ENCODE peak calls at places on chromosomes 16 and 17, in six cellular contexts. Z is HTR-8/SVneo; R is stimulated activated CD4-positive, alpha-beta T cell treated with anti-CD3 and anti-CD28 coated beads, Interleukin-2, amount 100 ng/mL, for 48 hours; P is prostate gland; L is AML-193; N is AG09309. B is an unnamed sample.

GRCh38 chr17:59751955-59752413 is 44.5 kb downstream of the VMP1 start:
- DNase-seq in Z (no peak), P (no peak), R (no peak), N (no peak), L (no peak), B (no peak)

GRCh38 chr16:88985521-88985920 is 8.5 kb upstream of the CBFA2T3 start:
- DNase-seq in Z (no peak), P (no peak), N (no peak), L (no peak), R (no peak), B (no peak)

GRCh38 chr17:73257516-73257915 is 4.2 kb downstream of the CPSF4L start:
- DNase-seq in P (no peak), L (no peak), N (no peak), Z (no peak), R (no peak), B (no peak)

GRCh38 chr17:32174889-32175288 is 32.6 kb downstream of the RHOT1 start:
- DNase-seq in R (no peak), N (no peak), Z (no peak), L (no peak), P (no peak), B (no peak)

GRCh38 chr16:12417830-12418229 is 385.9 kb downstream of the CPPED1 start:
- DNase-seq in R (no peak), Z (no peak), P (no peak), N (no peak), L (no peak), B (no peak)

GRCh38 chr17:57956311-57957119 is 1.3 kb upstream of the CUEDC1 start:
- DNase-seq in N (no peak), R (no peak), P (no peak), L (no peak), Z (no peak), B (peak)

GRCh38 chr17:34980353-34980680 is at the start of gene LIG3:
- DNase-seq in Z (peak), R (peak), L (peak), P (peak), N (peak), B (peak)

GRCh38 chr17:378068-378467 is 25.5 kb upstream of the RPH3AL start:
- DNase-seq in Z (no peak), N (no peak), P (no peak), L (no peak), R (no peak), B (peak)

GRCh38 chr17:68152161-68152571 is 95.7 kb upstream of the AMZ2 start:
- DNase-seq in L (no peak), Z (no peak), P (no peak), R (no peak), N (no peak), B (no peak)

GRCh38 chr16:29701214-29701555 is 22.2 kb downstream of the QPRT start:
- DNase-seq in R (no peak), L (no peak), N (no peak), P (no peak), Z (no peak), B (no peak)

GRCh38 chr17:38542286-38542685 is 63.5 kb downstream of the SRCIN1 start:
- DNase-seq in P (no peak), R (no peak), L (no peak), Z (no peak), N (no peak), B (no peak)

GRCh38 chr17:79476074-79476473 is 134.8 kb downstream of the RBFOX3 start:
- DNase-seq in R (no peak), N (no peak), L (no peak), Z (no peak), P (no peak), B (no peak)

GRCh38 chr16:62638964-62639861 is 603.0 kb upstream of the CDH8 start:
- DNase-seq in R (no peak), P (no peak), Z (no peak), L (no peak), N (no peak), B (no peak)

GRCh38 chr17:9273334-9274118 is 252.2 kb downstream of the NTN1 start:
- DNase-seq in Z (no peak), P (no peak), R (peak), N (no peak), L (no peak), B (no peak)

GRCh38 chr17:81931557-81932332 is 4.2 kb upstream of the MAFG start:
- DNase-seq in Z (no peak), P (no peak), L (no peak), R (no peak), N (no peak), B (no peak)

GRCh38 chr17:79500738-79501533 is 109.9 kb downstream of the RBFOX3 start:
- DNase-seq in P (no peak), Z (no peak), L (no peak), N (no peak), R (no peak), B (no peak)

GRCh38 chr17:40557531-40558299 is 7.6 kb downstream of the CCR7 start:
- DNase-seq in P (no peak), Z (no peak), N (no peak), R (peak), L (no peak), B (peak)

GRCh38 chr17:39018267-39019134 is 51.3 kb upstream of the FBXO47 start:
- DNase-seq in N (no peak), Z (no peak), L (peak), R (peak), P (no peak), B (peak)

B was measured in KBM-7.